ENCODE peak calls at places on chromosomes 7 and 10, in four cellular contexts. T, A, H and C are unnamed samples.

GRCh38 chr7:35604595-35604994 is 90.3 kb downstream of the HERPUD2 start:
- DNase-seq in T (no peak), A (no peak), H (no peak), C (no peak)

GRCh38 chr7:115635367-115635766 is 395.2 kb downstream of the TFEC start:
- DNase-seq in T (peak), A (no peak), H (no peak), C (no peak)

GRCh38 chr7:157559596-157560257 is 222.9 kb downstream of the DNAJB6 start:
- DNase-seq in T (no peak), A (no peak), H (no peak), C (no peak)

GRCh38 chr10:78203915-78204818 is 170.5 kb downstream of the RPS24 start:
- DNase-seq in T (no peak), A (peak), H (no peak), C (peak)

GRCh38 chr10:88932539-88933256 is 19.9 kb downstream of the ACTA2 start:
- DNase-seq in T (peak), A (peak), H (peak), C (no peak)

GRCh38 chr10:15460661-15461060 is 89.6 kb upstream of the FAM171A1 start:
- DNase-seq in T (no peak), A (no peak), H (no peak), C (no peak)

GRCh38 chr10:71486465-71487114 is 89.9 kb downstream of the CDH23 start:
- DNase-seq in T (peak), A (no peak), H (peak), C (no peak)

GRCh38 chr10:3776796-3777571 is 8.0 kb downstream of the KLF6 start:
- DNase-seq in T (peak), A (no peak), H (no peak), C (no peak)

GRCh38 chr7:101820703-101821102 is 3.3 kb downstream of the CUX1 start:
- DNase-seq in T (no peak), A (no peak), H (no peak), C (no peak)

GRCh38 chr10:44462338-44462914 is 77.5 kb upstream of the CXCL12 start:
- DNase-seq in T (no peak), A (no peak), H (no peak), C (no peak)

GRCh38 chr7:122487131-122487530 is 182.6 kb upstream of the FEZF1 start:
- DNase-seq in T (no peak), A (no peak), H (no peak), C (no peak)